ENCODE peak calls at places on chromosome 2, in nine cellular contexts. Y is tibial nerve, Z is body of pancreas, X is H9, Q is fibroblast of lung, R is SK-N-SH, A is K562, B is aorta, P is HCT116. F is an unnamed sample.

GRCh38 chr2:70523996-70524965 is 29.3 kb downstream of the TGFA start:
- DNase-seq in X (peak; percentile 65), P (peak; percentile 86), Z (peak; percentile 92), R (no peak), Q (no peak), Y (no peak), B (peak; percentile 74), A (no peak), F (peak; percentile 7)

GRCh38 chr2:231489990-231490389 is 25.7 kb upstream of the NCL start:
- DNase-seq in R (no peak), Z (peak; percentile 39), B (no peak), X (no peak), Y (no peak), A (no peak), P (no peak), Q (no peak), F (peak; percentile 24)

GRCh38 chr2:237150831-237151230 is 65.1 kb downstream of the COPS8 start:
- DNase-seq in P (no peak), A (no peak), R (no peak), Q (no peak), X (no peak), Y (no peak), B (no peak), Z (no peak), F (no peak)

GRCh38 chr2:219560893-219561178 is 10.5 kb downstream of the OBSL1 start:
- DNase-seq in Q (no peak), A (no peak), B (no peak), Z (no peak), P (no peak), Y (no peak), X (no peak), R (no peak), F (no peak)

GRCh38 chr2:197675711-197676188 is 363 bp upstream of the RFTN2 start:
- DNase-seq in B (peak; percentile 56), P (no peak), A (no peak), X (peak; percentile 46), Q (peak; percentile 88), R (no peak), Z (no peak), Y (no peak), F (peak; percentile 73)

GRCh38 chr2:30180230-30180629 is 33.4 kb downstream of the YPEL5 start:
- DNase-seq in R (no peak), B (peak; percentile 52), P (no peak), Y (no peak), A (no peak), Z (no peak), Q (no peak), X (no peak), F (no peak)

GRCh38 chr2:233414273-233414654 is 60.0 kb downstream of the DGKD start:
- DNase-seq in R (no peak), A (no peak), Y (no peak), X (no peak), Z (no peak), Q (no peak), P (peak; percentile 50), B (no peak), F (no peak)

GRCh38 chr2:25251032-25251460 is 82.7 kb upstream of the POMC start:
- DNase-seq in Z (no peak), X (no peak), A (no peak), P (no peak), R (peak; percentile 80), Q (no peak), Y (no peak), B (no peak), F (peak; percentile 2)

GRCh38 chr2:123080331-123080730 is 944.8 kb upstream of the CNTNAP5 start:
- DNase-seq in Q (no peak), Z (no peak), P (no peak), B (no peak), X (no peak), R (no peak), A (no peak), Y (no peak), F (no peak)

GRCh38 chr2:58644992-58645391 is 403.9 kb upstream of the FANCL start:
- DNase-seq in P (no peak), X (no peak), Q (no peak), B (no peak), Z (no peak), Y (no peak), R (no peak), A (no peak), F (no peak)

GRCh38 chr2:26715528-26716270 is 23.2 kb downstream of the KCNK3 start:
- DNase-seq in Z (no peak), Q (no peak), A (no peak), P (no peak), X (no peak), Y (no peak), B (no peak), R (no peak), F (no peak)

GRCh38 chr2:122530812-122531211 is 775.4 kb downstream of the TSN start:
- DNase-seq in B (no peak), Y (no peak), A (no peak), P (no peak), R (peak; percentile 76), Q (no peak), Z (no peak), X (no peak), F (no peak)

GRCh38 chr2:46818819-46819218 is 96.8 kb downstream of the MCFD2 start:
- DNase-seq in X (no peak), Z (no peak), B (no peak), R (no peak), Q (no peak), A (no peak), P (no peak), Y (no peak), F (no peak)

DNA sequence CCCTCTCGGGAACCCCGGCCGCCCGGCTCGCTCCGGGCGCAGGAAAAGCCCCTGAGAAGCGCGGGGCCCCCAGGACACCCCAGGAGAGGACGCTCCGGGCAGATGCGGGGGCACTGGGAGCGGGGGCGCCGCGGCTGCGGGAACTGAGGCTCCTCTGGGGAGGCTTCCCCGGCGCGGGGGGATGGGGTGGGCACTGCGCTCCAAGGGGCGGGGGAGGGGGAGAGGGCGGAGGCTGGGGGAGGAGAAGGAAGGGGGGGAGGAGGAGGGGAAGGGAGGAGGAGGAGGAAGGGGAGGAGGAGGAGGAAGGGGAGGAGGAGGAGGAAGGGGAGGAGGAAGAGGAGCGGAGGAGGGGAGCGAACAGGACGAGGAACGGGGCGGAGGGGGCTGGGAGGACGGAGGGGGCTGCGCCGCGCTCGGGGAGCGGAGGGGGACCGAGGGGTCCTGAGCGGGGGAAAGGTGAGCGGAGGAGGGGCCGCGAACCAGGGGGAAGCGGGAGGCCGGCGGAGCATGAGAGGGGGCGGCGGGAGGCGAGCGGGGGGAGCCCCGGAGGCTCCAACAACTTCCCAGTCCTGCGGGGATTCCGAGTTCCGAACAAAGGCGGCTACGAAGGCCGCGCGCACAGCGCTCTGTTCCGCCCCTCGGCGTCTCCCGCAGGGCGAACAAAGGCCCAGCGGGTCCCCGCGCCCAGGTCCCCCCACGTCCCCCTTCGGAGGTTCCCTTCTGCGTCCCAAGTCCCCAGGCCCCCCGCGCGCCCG is 742 bp downstream of the PXDN start:
- DNase-seq in Q (peak; percentile 74), Y (no peak), P (no peak), B (no peak), Z (no peak), X (peak; percentile 64), R (peak; percentile 89), A (no peak), F (no peak)
- H3K27ac ChIP-seq in Q (peak overlapping the region; percentile 92), Y (peak overlapping the region; percentile 89), P (peak overlapping the region; percentile 29), B (peak overlapping the region; percentile 98), Z (peak overlapping the region; percentile 47), X (no peak overlapping the region), R (peak overlapping the region; percentile 98), A (no peak overlapping the region), F (peak overlapping the region; percentile 93)

DNA sequence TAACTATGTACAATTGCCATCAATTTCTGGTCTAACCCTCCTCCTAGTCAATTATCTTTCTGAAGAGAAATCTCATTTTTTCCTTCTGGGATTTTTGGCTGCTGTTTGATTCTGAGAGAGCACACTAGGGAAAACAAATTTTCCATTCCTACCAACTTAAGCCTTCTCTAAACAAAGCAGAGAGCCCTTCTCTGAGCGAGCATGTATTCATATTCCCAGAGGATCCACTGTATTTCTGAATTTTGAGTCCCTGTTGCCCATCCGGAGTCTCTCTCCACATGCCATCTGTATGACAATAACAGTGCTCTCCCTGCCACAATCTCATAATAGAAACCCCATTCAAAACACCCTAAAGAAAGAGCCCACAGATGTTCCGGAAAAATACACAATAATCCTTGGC is 78.6 kb downstream of the MAIP1 start:
- DNase-seq in Q (no peak), A (no peak), Y (no peak), P (no peak), B (no peak), R (no peak), X (no peak), Z (no peak), F (no peak)
- H3K27ac ChIP-seq in Q (no peak overlapping the region), A (no peak overlapping the region), Y (no peak overlapping the region), P (no peak overlapping the region), B (no peak overlapping the region), R (no peak overlapping the region), X (no peak overlapping the region), Z (no peak overlapping the region), F (no peak overlapping the region)

DNA sequence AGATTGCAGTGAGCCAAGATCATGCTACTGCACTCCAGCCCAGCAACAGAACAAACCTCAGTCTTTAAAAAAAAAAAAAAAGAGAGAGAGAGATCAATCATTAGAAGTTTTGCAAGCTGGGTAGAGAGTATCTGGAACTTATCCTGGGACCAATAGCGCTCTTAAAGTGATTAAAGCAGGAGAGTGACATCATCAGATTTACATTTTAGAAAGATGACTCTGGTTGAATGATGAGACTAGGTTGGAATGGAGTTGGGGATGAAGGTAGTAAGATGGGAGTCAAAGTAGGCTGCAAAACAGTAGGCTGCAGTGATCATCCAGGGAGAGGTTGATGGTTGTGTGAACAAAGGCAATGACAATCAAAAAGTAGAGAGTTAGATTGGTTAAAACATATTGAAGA is 37.8 kb downstream of the MYL1 start:
- DNase-seq in X (no peak), B (no peak), R (no peak), P (no peak), A (no peak), Z (no peak), Y (no peak), Q (no peak), F (no peak)
- H3K27ac ChIP-seq in X (no peak overlapping the region), B (no peak overlapping the region), R (no peak overlapping the region), P (no peak overlapping the region), A (no peak overlapping the region), Z (no peak overlapping the region), Y (no peak overlapping the region), Q (no peak overlapping the region), F (no peak overlapping the region)

GRCh38 chr2:85134255-85135065 is 1.3 kb downstream of the TCF7L1 start:
- DNase-seq in R (peak; percentile 39), B (peak; percentile 74), Z (peak; percentile 42), Q (peak; percentile 53), A (peak; percentile 10), P (no peak), X (peak; percentile 63), Y (no peak), F (no peak)

GRCh38 chr2:85135066-85135914 is 2.1 kb downstream of the TCF7L1 start:
- DNase-seq in A (no peak), P (no peak), X (peak; percentile 91), B (peak; percentile 56), Z (no peak), Y (no peak), Q (no peak), R (no peak), F (no peak)

GRCh38 chr2:85132834-85133637 is at the start of gene TCF7L1:
- DNase-seq in Y (peak; percentile 68), A (peak; percentile 79), P (peak; percentile 70), Q (peak; percentile 87), B (peak; percentile 91), Z (peak; percentile 88), R (peak; percentile 93), X (peak; percentile 92), F (peak; percentile 69)

GRCh38 chr2:85132392-85132791 is 800 bp upstream of the TCF7L1 start:
- DNase-seq in Z (peak; percentile 30), Y (no peak), B (peak; percentile 51), R (peak; percentile 27), X (no peak), Q (no peak), A (no peak), P (no peak), F (no peak)

GRCh38 chr2:85133751-85134254 is 611 bp downstream of the TCF7L1 start:
- DNase-seq in P (no peak), Q (peak; percentile 40), X (no peak), Z (peak; percentile 46), R (peak; percentile 81), B (peak; percentile 62), A (peak; percentile 51), Y (no peak), F (no peak)
- H3K27ac ChIP-seq in P (peak overlapping the region; percentile 42), Q (peak overlapping the region; percentile 27), X (no peak overlapping the region), Z (no peak overlapping the region), R (no peak overlapping the region), B (no peak overlapping the region), A (no peak overlapping the region), Y (peak overlapping the region; percentile 74), F (no peak overlapping the region)